ENCODE peak calls at places on chromosome 3, in four cellular contexts. W is A549, B is upper lobe of left lung, H is GM12878. P is an unnamed sample.

GRCh38 chr3:73535137-73535536 is 89.6 kb downstream of the PDZRN3 start:
- ATAC-seq in H (no peak), W (no peak), B (no peak), P (no peak)

GRCh38 chr3:161395115-161395514 is 23.8 kb upstream of the SPTSSB start:
- ATAC-seq in W (no peak), H (peak), B (no peak), P (no peak)

GRCh38 chr3:107704477-107704876 is 181.7 kb downstream of the BBX start:
- ATAC-seq in B (no peak), H (no peak), W (no peak), P (no peak)

GRCh38 chr3:132606085-132606484 is 9.0 kb downstream of the ACKR4 start:
- ATAC-seq in H (no peak), B (peak), W (no peak), P (no peak)

GRCh38 chr3:113626513-113627371 is 69.7 kb downstream of the USF3 start:
- ATAC-seq in H (peak), W (peak), B (peak), P (peak)

GRCh38 chr3:156274791-156275190 is 154.4 kb downstream of the KCNAB1 start:
- ATAC-seq in W (no peak), H (no peak), B (no peak), P (no peak)

GRCh38 chr3:30263238-30263920 is 343.0 kb upstream of the TGFBR2 start:
- ATAC-seq in B (no peak), W (no peak), H (no peak), P (no peak)

GRCh38 chr3:42653303-42653559 is 266 bp upstream of the ZBTB47 start:
- ATAC-seq in H (peak), B (no peak), W (peak), P (no peak)

GRCh38 chr3:73774645-73775044 is 149.9 kb upstream of the PDZRN3 start:
- ATAC-seq in B (no peak), H (no peak), W (no peak), P (no peak)

GRCh38 chr3:71461098-71461497 is 122.4 kb downstream of the FOXP1 start:
- ATAC-seq in B (no peak), W (no peak), H (no peak), P (no peak)

GRCh38 chr3:29488922-29489321 is 208.1 kb downstream of the RBMS3 start:
- ATAC-seq in H (no peak), B (no peak), W (no peak), P (no peak)

GRCh38 chr3:27114684-27115083 is 254.5 kb downstream of the NEK10 start:
- ATAC-seq in W (no peak), B (no peak), H (no peak), P (no peak)

GRCh38 chr3:101591071-101591470 is 17.1 kb downstream of the PCNP start:
- ATAC-seq in B (no peak), W (no peak), H (no peak), P (no peak)

GRCh38 chr3:1172642-1173041 is 79.8 kb downstream of the CNTN6 start:
- ATAC-seq in B (no peak), H (no peak), W (no peak), P (no peak)

GRCh38 chr3:127729556-127730056 is 56.9 kb downstream of the ABTB1 start:
- ATAC-seq in H (peak), W (no peak), B (peak), P (no peak)

GRCh38 chr3:128252083-128252482 is 98.8 kb downstream of the EEFSEC start:
- ATAC-seq in H (no peak), B (no peak), W (no peak), P (no peak)

GRCh38 chr3:168872811-168873210 is 777.1 kb upstream of the GOLIM4 start:
- ATAC-seq in W (no peak), H (no peak), B (no peak), P (no peak)

GRCh38 chr3:53109822-53110771 is 20.1 kb downstream of the RFT1 start:
- ATAC-seq in W (peak), B (peak), H (peak), P (peak)

GRCh38 chr3:195508185-195508584 is 34.9 kb downstream of the PPP1R2 start:
- ATAC-seq in B (no peak), H (no peak), W (no peak), P (no peak)

GRCh38 chr3:73608805-73609641 is 15.7 kb downstream of the PDZRN3 start:
- ATAC-seq in H (no peak), B (no peak), W (no peak), P (no peak)

GRCh38 chr3:105626739-105627138 is 242.1 kb downstream of the CBLB start:
- ATAC-seq in B (no peak), H (no peak), W (no peak), P (no peak)

GRCh38 chr3:139307072-139307491 is 36.7 kb upstream of the MRPS22 start:
- ATAC-seq in W (no peak), H (no peak), B (no peak), P (no peak)

GRCh38 chr3:139307601-139308146 is 36.1 kb upstream of the MRPS22 start:
- ATAC-seq in B (no peak), W (no peak), H (no peak), P (no peak)

GRCh38 chr3:139304383-139304782 is 39.4 kb upstream of the MRPS22 start:
- ATAC-seq in W (no peak), H (no peak), B (no peak), P (no peak)

GRCh38 chr3:139308156-139309017 is 35.4 kb upstream of the MRPS22 start:
- ATAC-seq in H (no peak), W (peak), B (no peak), P (no peak)

GRCh38 chr3:139306078-139306477 is 37.7 kb upstream of the MRPS22 start:
- ATAC-seq in H (no peak), W (no peak), B (no peak), P (no peak)
- TF ChIP-seq EP300 in H (no peak), W (no peak), B (no peak), P (no peak)

GRCh38 chr3:188827078-188827477 is 344.7 kb upstream of the TPRG1 start:
- ATAC-seq in B (no peak), W (no peak), H (no peak), P (no peak)
- TF ChIP-seq EP300 in B (no peak), W (no peak), H (no peak), P (no peak)

DNA sequence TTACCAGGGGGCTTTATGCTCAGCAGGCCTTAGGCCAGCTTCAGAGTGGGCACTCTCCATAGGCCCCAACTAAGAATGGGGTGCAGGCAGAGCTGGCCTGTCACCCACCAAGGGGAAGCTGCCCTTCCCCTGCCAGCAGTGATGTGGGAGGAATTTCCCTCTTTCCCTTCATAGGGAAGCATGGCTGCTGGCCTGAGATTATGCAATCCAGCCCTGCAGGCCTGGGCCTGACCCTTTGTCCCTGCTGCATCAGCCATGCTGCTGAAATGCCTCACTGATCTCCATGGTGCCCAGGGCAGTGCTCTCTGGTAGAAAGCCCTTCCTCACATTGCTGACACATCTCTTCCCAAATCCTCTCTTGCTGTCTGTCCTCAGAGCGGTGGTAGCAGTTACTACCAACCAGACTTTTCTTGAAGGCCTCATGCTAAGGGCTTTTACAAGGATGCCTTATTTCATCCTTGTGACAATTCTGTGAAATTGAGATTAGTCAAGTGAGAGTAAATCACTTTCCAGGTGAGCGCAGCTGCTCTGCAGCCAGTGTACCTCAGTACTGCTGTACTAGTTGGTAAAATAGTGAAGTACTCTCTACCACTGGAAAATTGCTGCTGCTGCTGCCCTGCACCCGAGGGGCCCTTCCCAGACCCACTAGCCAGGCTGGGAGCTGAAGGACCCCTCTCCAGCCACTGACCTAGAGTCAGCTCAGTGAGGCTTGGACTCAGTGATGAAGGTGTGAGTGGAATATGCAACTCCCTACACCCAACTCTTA is 33.8 kb downstream of the MRAS start:
- ATAC-seq in W (no peak), H (no peak), B (peak), P (peak)
- TF ChIP-seq EP300 in W (no peak), H (no peak), B (no peak), P (no peak)

GRCh38 chr3:196736670-196737374 is 2.8 kb upstream of the PAK2 start:
- ATAC-seq in W (no peak), H (no peak), B (no peak), P (no peak)
- TF ChIP-seq EP300 in W (no peak), H (no peak), B (no peak), P (no peak)

DNA sequence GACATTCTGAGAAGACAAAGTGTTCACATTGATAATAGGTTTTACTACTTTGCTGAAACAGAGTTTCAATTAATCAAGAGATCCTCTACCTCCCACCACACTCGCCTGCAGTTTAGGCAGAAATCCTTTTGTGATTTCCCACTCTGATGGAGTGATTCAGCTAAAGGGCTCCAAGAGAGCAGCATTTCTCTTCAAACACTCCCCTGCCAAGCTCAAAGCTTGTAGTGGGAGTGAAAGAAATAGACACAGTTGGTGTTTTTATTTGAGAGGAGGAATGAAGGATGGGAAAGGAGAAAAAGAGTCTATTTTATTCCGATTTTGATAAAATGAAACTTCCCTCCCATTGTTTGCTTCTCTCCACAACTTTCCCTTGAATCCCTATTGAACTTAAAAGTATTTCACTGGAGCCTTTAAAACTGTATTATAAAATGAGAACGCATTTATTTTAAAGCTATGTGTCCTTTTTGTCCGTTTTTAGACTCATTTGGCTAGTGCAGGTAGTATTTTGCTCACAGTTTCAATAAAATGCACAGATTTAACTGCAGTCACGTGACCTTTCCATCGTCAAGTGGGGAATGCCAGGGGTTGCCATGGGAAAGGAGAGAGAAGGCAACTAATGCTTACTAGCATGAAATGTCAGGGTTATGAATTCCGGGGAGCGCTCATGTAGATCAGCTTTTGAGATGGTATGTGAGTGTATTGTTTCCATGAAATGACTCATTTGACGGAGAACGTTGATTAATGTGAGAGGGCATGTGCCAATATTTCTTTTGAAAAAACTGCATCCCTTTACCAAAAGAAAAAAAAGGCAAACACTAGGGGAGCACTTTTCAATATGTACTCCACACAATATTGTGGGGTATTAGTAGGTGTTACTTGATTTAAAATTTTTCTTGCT is 7.7 kb upstream of the OSBPL11 start:
- ATAC-seq in W (peak), H (no peak), B (peak), P (no peak)
- TF ChIP-seq EP300 in W (no peak), H (no peak), B (no peak), P (no peak)

DNA sequence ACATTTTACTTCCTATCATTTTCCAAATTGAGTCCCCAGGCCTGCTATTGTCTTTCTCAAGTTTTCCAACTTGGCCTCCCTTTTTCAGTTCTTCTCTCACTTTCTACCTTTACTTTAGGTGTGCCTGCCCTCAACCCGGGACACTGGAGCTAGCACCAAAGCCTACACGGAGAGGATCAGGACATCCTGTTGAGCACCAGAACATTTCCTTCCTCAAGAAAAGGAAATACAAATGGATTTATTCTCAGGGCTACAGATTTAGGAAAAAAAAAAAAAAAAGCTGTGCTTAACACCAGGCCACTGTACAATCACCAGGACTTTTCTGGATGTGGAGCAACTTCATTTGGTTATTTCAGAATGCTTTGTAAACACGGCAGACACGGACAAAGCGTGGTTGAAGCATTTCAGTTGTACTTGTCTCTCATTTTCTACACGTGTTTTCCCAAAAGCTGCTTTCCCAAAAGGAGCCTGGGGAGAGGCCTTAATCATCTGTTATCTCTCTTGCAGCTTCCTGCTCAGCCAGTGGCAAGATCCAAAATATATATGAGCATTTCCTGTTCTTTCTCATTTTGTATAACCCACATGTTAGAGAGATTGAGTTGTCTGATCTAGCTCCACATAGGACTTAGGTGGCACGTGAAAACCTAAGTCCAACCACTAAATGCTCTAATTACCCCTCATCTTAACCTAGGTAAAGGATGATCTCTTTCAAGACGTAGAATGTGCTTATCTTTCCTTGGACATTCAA is 15.5 kb upstream of the ATP1B3 start:
- ATAC-seq in H (no peak), B (no peak), W (no peak), P (no peak)
- TF ChIP-seq EP300 in H (no peak), B (no peak), W (no peak), P (no peak)

GRCh38 chr3:51974963-51975856 is at the start of gene ABHD14A:
- ATAC-seq in H (peak), W (peak), B (peak), P (peak)
- TF ChIP-seq EP300 in H (no peak), W (no peak), B (no peak), P (no peak)

P was measured in gastroesophageal sphincter.